ENCODE peak calls at places on chromosomes 11 and 22, in ten cellular contexts. W is NCI-H446 treated with DMSO at 0.1 percent for 48 hours; U is endothelial cell; N is AG08396; T is hypothalamus; B is thoracic aorta; S is activated naive CD8-positive, alpha-beta T cell treated with anti-CD3 and anti-CD28 coated beads for 36 hours; O is AG08395; I is DMS153; H is omental fat pad. Q is an unnamed sample.

GRCh38 chr11:6544921-6545850 is 48.1 kb downstream of the DNHD1 start:
- DNase-seq in W (no peak), U (no peak), N (no peak), T (no peak), B (no peak), S (no peak), O (no peak), I (no peak), H (no peak), Q (no peak)

GRCh38 chr11:127105578-127105977 is 105.0 kb upstream of the KIRREL3 start:
- DNase-seq in W (no peak), U (no peak), N (no peak), T (no peak), B (no peak), S (no peak), O (no peak), I (no peak), H (no peak), Q (no peak)

GRCh38 chr11:134640971-134641968 is 229.2 kb upstream of the B3GAT1 start:
- DNase-seq in W (no peak), U (no peak), N (no peak), T (no peak), B (no peak), S (no peak), O (no peak), I (no peak), H (no peak), Q (no peak)

GRCh38 chr11:129620705-129621104 is 194.9 kb upstream of the TMEM45B start:
- DNase-seq in W (no peak), U (no peak), N (no peak), T (no peak), B (no peak), S (no peak), O (no peak), I (no peak), H (no peak), Q (no peak)

GRCh38 chr22:50526849-50527801 is 1.7 kb upstream of the SCO2 start:
- DNase-seq in W (no peak), U (no peak), N (no peak), T (no peak), B (no peak), S (peak), O (no peak), I (no peak), H (no peak), Q (no peak)

GRCh38 chr11:118621898-118622375 is 14.5 kb downstream of the PHLDB1 start:
- DNase-seq in W (no peak), U (no peak), N (no peak), T (no peak), B (no peak), S (no peak), O (no peak), I (no peak), H (no peak), Q (peak)

GRCh38 chr11:75342966-75343870 is 8.2 kb downstream of the ARRB1 start:
- DNase-seq in W (no peak), U (no peak), N (no peak), T (no peak), B (no peak), S (no peak), O (no peak), I (peak), H (no peak), Q (no peak)

GRCh38 chr22:43053176-43053575 is 36.0 kb downstream of the TTLL1 start:
- DNase-seq in W (no peak), U (no peak), N (no peak), T (no peak), B (no peak), S (no peak), O (no peak), I (no peak), H (no peak), Q (no peak)

GRCh38 chr11:61855939-61856730 is 28.0 kb downstream of the FADS2 start:
- DNase-seq in W (no peak), U (no peak), N (no peak), T (no peak), B (no peak), S (no peak), O (no peak), I (no peak), H (no peak), Q (no peak)

GRCh38 chr11:101860694-101861371 is 54.0 kb upstream of the CEP126 start:
- DNase-seq in W (peak), U (peak), N (peak), T (no peak), B (no peak), S (peak), O (peak), I (peak), H (no peak), Q (peak)